ENCODE peak calls at places on chromosomes 5 and 9, in ten cellular contexts. V is mammary epithelial cell; X is mucosa of descending colon; P is tibial artery; A is lung; R is breast epithelium; Z is brain microvascular endothelial cell; U is HFF-Myc; J is effector memory CD4-positive, alpha-beta T cell; T is GM23248. F is an unnamed sample.

GRCh38 chr5:169197343-169197742 is 103.6 kb downstream of the SLIT3 start:
- DNase-seq in V (peak), X (no peak), P (no peak), A (no peak), R (peak), Z (no peak), U (no peak), J (no peak), T (no peak), F (no peak)

GRCh38 chr5:167128581-167128980 is 1162.9 kb upstream of the WWC1 start:
- DNase-seq in V (no peak), X (no peak), P (no peak), A (no peak), R (no peak), Z (no peak), U (no peak), J (no peak), T (no peak), F (no peak)

GRCh38 chr5:102627311-102627710 is 127.8 kb upstream of the PAM start:
- DNase-seq in V (peak), X (no peak), P (no peak), A (no peak), R (no peak), Z (peak), U (no peak), J (no peak), T (peak), F (no peak)

GRCh38 chr9:94870793-94871558 is 144.5 kb downstream of the AOPEP start:
- DNase-seq in V (peak), X (no peak), P (no peak), A (no peak), R (no peak), Z (peak), U (no peak), J (peak), T (peak), F (no peak)

GRCh38 chr5:143153332-143154119 is 250.0 kb downstream of the NR3C1 start:
- DNase-seq in V (no peak), X (peak), P (peak), A (no peak), R (peak), Z (peak), U (no peak), J (no peak), T (peak), F (peak)

GRCh38 chr9:133636902-133637301 is 739 bp downstream of the DBH start:
- DNase-seq in V (no peak), X (no peak), P (no peak), A (no peak), R (no peak), Z (no peak), U (no peak), J (no peak), T (no peak), F (no peak)

GRCh38 chr9:137482094-137482781 is 23.1 kb upstream of the NSMF start:
- DNase-seq in V (peak), X (peak), P (peak), A (no peak), R (peak), Z (peak), U (peak), J (no peak), T (peak), F (no peak)

GRCh38 chr5:170070556-170071412 is 34.9 kb upstream of the FOXI1 start:
- DNase-seq in V (peak), X (no peak), P (no peak), A (no peak), R (no peak), Z (peak), U (no peak), J (no peak), T (peak), F (no peak)

GRCh38 chr9:18710089-18710488 is 236.1 kb downstream of the ADAMTSL1 start:
- DNase-seq in V (no peak), X (no peak), P (no peak), A (no peak), R (no peak), Z (peak), U (no peak), J (no peak), T (peak), F (no peak)

GRCh38 chr9:87337335-87338074 is 160.2 kb upstream of the DAPK1 start:
- DNase-seq in V (peak), X (no peak), P (no peak), A (no peak), R (peak), Z (peak), U (no peak), J (no peak), T (peak), F (no peak)

GRCh38 chr9:16282216-16282615 is 588.3 kb downstream of the BNC2 start:
- DNase-seq in V (no peak), X (no peak), P (no peak), A (no peak), R (no peak), Z (no peak), U (no peak), J (no peak), T (peak), F (no peak)

GRCh38 chr9:24616858-24617257 is 71.2 kb upstream of the IZUMO3 start:
- DNase-seq in V (peak), X (no peak), P (no peak), A (no peak), R (no peak), Z (no peak), U (no peak), J (no peak), T (no peak), F (no peak)

GRCh38 chr5:135053989-135054388 is 20.0 kb upstream of the PITX1 start:
- DNase-seq in V (no peak), X (no peak), P (no peak), A (no peak), R (no peak), Z (no peak), U (no peak), J (no peak), T (no peak), F (no peak)

GRCh38 chr9:86202338-86202882 is 57.0 kb downstream of the C9orf153 start:
- DNase-seq in V (peak), X (no peak), P (no peak), A (no peak), R (no peak), Z (peak), U (peak), J (no peak), T (peak), F (no peak)

GRCh38 chr9:18798106-18798505 is 234.9 kb downstream of the SAXO1 start:
- DNase-seq in V (no peak), X (no peak), P (no peak), A (no peak), R (no peak), Z (no peak), U (no peak), J (no peak), T (peak), F (no peak)

GRCh38 chr5:39826051-39826450 is 401.3 kb upstream of the DAB2 start:
- DNase-seq in V (no peak), X (no peak), P (no peak), A (no peak), R (no peak), Z (no peak), U (no peak), J (no peak), T (peak), F (no peak)

GRCh38 chr5:127311349-127311748 is 20.8 kb downstream of the MEGF10 start:
- DNase-seq in V (no peak), X (no peak), P (no peak), A (no peak), R (no peak), Z (no peak), U (no peak), J (no peak), T (no peak), F (no peak)

GRCh38 chr9:114837923-114838322 is 32.1 kb upstream of the TNFSF15 start:
- DNase-seq in V (peak), X (no peak), P (no peak), A (no peak), R (no peak), Z (no peak), U (no peak), J (no peak), T (peak), F (no peak)

GRCh38 chr9:32430720-32431119 is 46.3 kb downstream of the ACO1 start:
- DNase-seq in V (peak), X (no peak), P (no peak), A (no peak), R (no peak), Z (peak), U (no peak), J (no peak), T (peak), F (no peak)

DNA sequence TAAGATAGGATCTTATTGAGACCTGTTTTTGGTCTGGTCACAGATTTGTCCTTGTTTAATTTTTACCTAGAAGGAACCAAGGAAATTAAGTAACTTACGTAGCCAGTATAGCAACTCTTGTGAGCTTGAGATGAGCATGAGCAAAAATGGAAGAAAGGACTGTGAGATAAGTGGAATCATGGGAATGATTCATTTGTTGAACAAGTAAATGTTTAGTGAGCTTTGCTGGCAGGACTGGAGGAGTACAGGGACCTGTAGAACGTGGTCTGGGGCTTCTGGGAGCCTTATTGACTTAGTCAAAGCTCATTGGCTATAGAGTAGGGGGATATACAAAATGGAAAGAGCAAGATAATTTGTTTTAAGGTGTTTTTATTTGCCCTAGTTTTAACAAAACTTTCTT is 3.0 kb downstream of the RAD23B start:
- DNase-seq in V (peak), X (no peak), P (no peak), A (no peak), R (no peak), Z (no peak), U (no peak), J (no peak), T (peak), F (no peak)
- H3K4me3 ChIP-seq in V (peak), X (no peak), P (peak), A (no peak), R (peak), Z (no peak), U (peak), J (no peak), T (peak), F (peak)

DNA sequence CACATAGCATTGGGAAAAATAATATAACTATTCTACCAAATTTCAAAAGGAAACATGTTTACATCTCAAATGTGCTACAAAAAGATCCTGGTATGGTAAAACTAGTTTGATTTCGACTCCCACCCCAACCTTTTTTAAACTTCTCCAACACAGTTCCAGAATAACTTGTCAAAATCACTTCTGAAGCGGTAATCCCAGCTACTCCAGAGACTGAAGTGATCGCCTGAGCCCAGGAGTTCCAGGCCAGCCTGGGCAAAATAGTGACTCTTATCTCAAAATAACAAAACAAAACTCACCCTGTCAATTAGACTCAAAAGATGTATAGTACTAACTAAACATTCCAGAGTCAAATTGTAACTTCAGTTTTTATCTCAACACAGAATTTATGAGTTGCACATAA is 71.3 kb upstream of the RNF38 start:
- DNase-seq in V (no peak), X (no peak), P (no peak), A (no peak), R (no peak), Z (no peak), U (no peak), J (no peak), T (peak), F (no peak)
- H3K4me3 ChIP-seq in V (peak), X (no peak), P (peak), A (no peak), R (peak), Z (no peak), U (no peak), J (peak), T (peak), F (peak)

DNA sequence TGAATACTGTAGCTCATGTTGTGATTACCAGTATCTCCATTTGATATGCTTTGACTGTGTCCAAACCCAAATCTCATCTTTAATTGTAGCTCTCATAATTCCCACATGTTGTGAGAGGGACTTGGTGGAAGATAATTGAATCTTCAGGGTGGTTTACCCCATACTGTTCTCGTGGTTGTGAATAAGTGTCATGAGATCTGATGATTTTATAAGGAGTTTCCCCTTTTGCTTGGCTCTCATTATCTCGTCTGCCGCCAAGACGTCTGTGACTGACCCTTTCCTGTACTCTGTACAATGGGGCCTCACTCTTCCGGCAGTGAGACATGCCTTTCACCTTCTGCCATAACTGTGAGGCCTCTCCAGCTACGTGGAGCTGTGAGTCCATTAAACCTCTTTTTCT is 59.3 kb downstream of the TRIO start:
- DNase-seq in V (no peak), X (no peak), P (no peak), A (no peak), R (no peak), Z (peak), U (no peak), J (no peak), T (peak), F (no peak)
- H3K4me3 ChIP-seq in V (no peak), X (no peak), P (no peak), A (no peak), R (no peak), Z (no peak), U (no peak), J (no peak), T (peak), F (no peak)

GRCh38 chr9:129665008-129665771 is at the start of gene PRRX2:
- DNase-seq in V (no peak), X (no peak), P (peak), A (no peak), R (no peak), Z (no peak), U (no peak), J (no peak), T (peak), F (no peak)
- H3K4me3 ChIP-seq in V (no peak), X (no peak), P (peak), A (peak), R (peak), Z (peak), U (peak), J (peak), T (peak), F (peak)

GRCh38 chr5:112417931-112418358 is 1.1 kb downstream of the EPB41L4A start:
- DNase-seq in V (peak), X (peak), P (peak), A (peak), R (peak), Z (peak), U (no peak), J (no peak), T (peak), F (no peak)

GRCh38 chr5:112420111-112420864 is 1.2 kb upstream of the EPB41L4A start:
- DNase-seq in V (peak), X (peak), P (peak), A (peak), R (peak), Z (peak), U (peak), J (no peak), T (peak), F (peak)

GRCh38 chr5:112418412-112419049 is 546 bp downstream of the EPB41L4A start:
- DNase-seq in V (peak), X (peak), P (no peak), A (no peak), R (no peak), Z (no peak), U (no peak), J (no peak), T (peak), F (no peak)

GRCh38 chr5:112419596-112420110 is 576 bp upstream of the EPB41L4A start:
- DNase-seq in V (peak), X (peak), P (peak), A (peak), R (peak), Z (no peak), U (no peak), J (no peak), T (peak), F (peak)

DNA sequence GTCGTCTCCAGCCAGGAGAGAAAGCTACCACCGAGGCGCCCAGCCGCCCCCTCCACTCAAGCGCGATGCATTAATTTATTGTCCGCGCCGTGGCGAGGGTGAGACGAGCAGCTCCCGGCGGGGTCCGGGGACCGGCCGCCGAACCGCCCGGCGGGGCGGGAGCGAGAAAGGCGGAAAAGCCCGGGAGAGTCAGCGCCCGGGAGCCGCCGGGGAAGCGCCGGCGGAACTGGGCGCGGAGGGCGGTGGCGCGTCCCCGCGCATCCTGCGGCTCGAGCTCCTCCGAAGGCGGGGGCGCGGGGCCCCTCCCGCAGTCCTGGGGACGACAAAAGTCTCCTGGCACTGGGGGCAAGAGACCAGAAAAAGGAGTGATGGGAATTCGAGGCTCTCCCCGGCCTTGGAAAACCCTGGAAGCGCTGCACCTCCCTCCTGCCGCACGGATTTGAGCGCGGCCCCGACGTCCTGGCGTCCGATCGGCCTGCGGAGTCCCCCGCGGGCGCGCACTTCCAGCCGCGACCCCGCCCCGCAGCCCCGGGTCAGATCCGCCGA is at the start of gene EPB41L4A:
- DNase-seq in V (peak), X (peak), P (no peak), A (no peak), R (no peak), Z (no peak), U (no peak), J (no peak), T (peak), F (no peak)
- H3K4me3 ChIP-seq in V (peak), X (peak), P (peak), A (peak), R (peak), Z (peak), U (peak), J (peak), T (peak), F (peak)

GRCh38 chr5:58366461-58366860 is 93.4 kb downstream of the PLK2 start:
- DNase-seq in V (no peak), X (no peak), P (no peak), A (peak), R (no peak), Z (peak), U (no peak), J (no peak), T (peak), F (no peak)

GRCh38 chr5:58363850-58364249 is 96.0 kb downstream of the PLK2 start:
- DNase-seq in V (no peak), X (no peak), P (no peak), A (no peak), R (no peak), Z (no peak), U (no peak), J (no peak), T (no peak), F (no peak)

GRCh38 chr5:58365791-58366190 is 94.1 kb downstream of the PLK2 start:
- DNase-seq in V (no peak), X (no peak), P (no peak), A (no peak), R (no peak), Z (no peak), U (no peak), J (no peak), T (no peak), F (no peak)

GRCh38 chr5:58369513-58370156 is 90.3 kb downstream of the PLK2 start:
- DNase-seq in V (no peak), X (no peak), P (no peak), A (no peak), R (no peak), Z (no peak), U (no peak), J (no peak), T (no peak), F (no peak)
- H3K4me3 ChIP-seq in V (no peak), X (no peak), P (no peak), A (no peak), R (no peak), Z (no peak), U (no peak), J (no peak), T (no peak), F (no peak)

GRCh38 chr9:127980706-127981558 is at the start of gene EEIG1:
- DNase-seq in V (peak), X (peak), P (peak), A (peak), R (peak), Z (peak), U (no peak), J (peak), T (peak), F (peak)

GRCh38 chr9:127980056-127980705 is 608 bp downstream of the EEIG1 start:
- DNase-seq in V (peak), X (peak), P (no peak), A (no peak), R (no peak), Z (no peak), U (no peak), J (peak), T (peak), F (no peak)

GRCh38 chr9:127979333-127980055 is 1.3 kb downstream of the EEIG1 start:
- DNase-seq in V (peak), X (peak), P (peak), A (peak), R (no peak), Z (no peak), U (no peak), J (no peak), T (peak), F (no peak)

GRCh38 chr9:127982912-127983311 is 2.1 kb upstream of the EEIG1 start:
- DNase-seq in V (no peak), X (no peak), P (no peak), A (no peak), R (no peak), Z (no peak), U (no peak), J (no peak), T (no peak), F (no peak)

DNA sequence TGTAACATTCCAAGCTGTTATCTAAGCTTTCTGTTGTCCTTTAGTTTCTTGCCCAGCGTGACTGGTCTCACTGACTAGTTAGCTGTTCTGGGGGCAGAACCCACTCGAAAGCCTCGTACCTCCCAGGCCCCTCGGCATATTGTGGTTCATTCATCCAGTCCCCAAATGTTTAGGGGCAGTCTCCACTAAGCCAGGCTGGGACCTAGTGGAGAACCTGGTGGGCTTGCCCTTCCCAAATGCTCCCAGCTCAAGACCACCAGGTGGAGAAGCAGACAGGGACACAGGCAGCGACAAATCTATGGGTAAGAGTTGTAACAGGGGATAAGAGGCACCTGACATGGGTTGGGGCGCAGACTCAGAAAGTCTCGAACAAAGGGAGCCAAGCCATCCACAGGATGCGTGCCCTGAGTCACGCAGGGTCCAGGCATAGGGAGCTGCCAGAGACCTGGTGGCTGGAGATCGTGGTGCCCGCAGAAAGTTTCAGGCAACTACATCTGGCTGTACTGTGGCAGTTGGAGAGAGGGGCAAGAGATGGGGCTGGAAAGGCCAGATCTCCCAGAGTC is 851 bp upstream of the EEIG1 start:
- DNase-seq in V (no peak), X (peak), P (no peak), A (no peak), R (no peak), Z (no peak), U (no peak), J (no peak), T (no peak), F (no peak)
- H3K4me3 ChIP-seq in V (peak), X (no peak), P (peak), A (no peak), R (peak), Z (peak), U (peak), J (peak), T (peak), F (peak)

F was measured in coronary artery.